ENCODE peak calls at places on chromosomes 7 and 10, in nine cellular contexts. E is lung, S is cardiac muscle cell, A is choroid plexus epithelial cell, D is fibroblast of the aortic adventitia, R is endothelial cell of umbilical vein, Z is ovary, G is left lung, W is epithelial cell of proximal tubule. N is an unnamed sample.

GRCh38 chr10:90399782-90400181 is 458.1 kb downstream of the HTR7 start:
- DNase-seq in S (no peak), G (no peak), Z (no peak), A (no peak), W (no peak), R (no peak), E (no peak), D (no peak), N (no peak)

GRCh38 chr7:141674201-141674671 is 27.7 kb downstream of the DENND11 start:
- DNase-seq in Z (no peak), S (no peak), D (peak), W (peak), E (no peak), R (peak), G (no peak), A (peak), N (peak)

GRCh38 chr7:2621948-2622640 is 9.7 kb upstream of the TTYH3 start:
- DNase-seq in D (no peak), W (no peak), A (peak), E (no peak), Z (no peak), S (peak), G (no peak), R (peak), N (peak)

GRCh38 chr10:77689339-77689738 is 51.7 kb upstream of the KCNMA1 start:
- DNase-seq in Z (no peak), S (no peak), G (no peak), E (no peak), R (no peak), W (no peak), D (no peak), A (no peak), N (no peak)

GRCh38 chr10:6473430-6473829 is 106.6 kb downstream of the PRKCQ start:
- DNase-seq in S (no peak), D (no peak), E (no peak), Z (no peak), G (no peak), R (no peak), W (no peak), A (no peak), N (no peak)

GRCh38 chr7:74028321-74028812 is 394 bp downstream of the ELN start:
- DNase-seq in R (no peak), G (peak), Z (no peak), D (no peak), W (no peak), S (no peak), A (no peak), E (no peak), N (no peak)

GRCh38 chr7:81925530-81925929 is 155.7 kb upstream of the HGF start:
- DNase-seq in G (no peak), A (no peak), S (no peak), R (no peak), W (no peak), D (no peak), Z (no peak), E (no peak), N (no peak)

GRCh38 chr10:12463459-12463838 is 114.1 kb downstream of the CAMK1D start:
- DNase-seq in W (no peak), G (no peak), R (no peak), Z (no peak), D (no peak), S (no peak), A (no peak), E (no peak), N (no peak)

GRCh38 chr10:50937230-50937907 is 51.9 kb upstream of the A1CF start:
- DNase-seq in Z (no peak), G (no peak), A (peak), D (peak), W (no peak), E (no peak), R (peak), S (peak), N (peak)

GRCh38 chr7:151742713-151743480 is 134.0 kb downstream of the PRKAG2 start:
- DNase-seq in R (peak), D (no peak), S (no peak), Z (no peak), G (no peak), E (no peak), A (no peak), W (no peak), N (no peak)

GRCh38 chr10:58152698-58153263 is 114.9 kb downstream of the IPMK start:
- DNase-seq in R (peak), D (peak), W (no peak), G (no peak), Z (peak), E (no peak), A (peak), S (peak), N (peak)

GRCh38 chr7:133053321-133053891 is 28.5 kb downstream of the CHCHD3 start:
- DNase-seq in W (peak), D (peak), E (no peak), Z (no peak), S (no peak), A (peak), G (no peak), R (no peak), N (peak)

GRCh38 chr10:90352288-90352687 is 505.6 kb downstream of the HTR7 start:
- DNase-seq in Z (no peak), D (no peak), R (no peak), S (peak), W (no peak), A (peak), E (no peak), G (no peak), N (peak)

GRCh38 chr7:30466266-30466665 is 12.3 kb downstream of the NOD1 start:
- DNase-seq in S (no peak), W (no peak), E (no peak), R (no peak), D (peak), Z (no peak), G (no peak), A (no peak), N (no peak)
- H3K4me3 ChIP-seq in S (no peak), W (no peak), E (no peak), R (no peak), D (no peak), Z (no peak), G (no peak), A (no peak), N (no peak)

DNA sequence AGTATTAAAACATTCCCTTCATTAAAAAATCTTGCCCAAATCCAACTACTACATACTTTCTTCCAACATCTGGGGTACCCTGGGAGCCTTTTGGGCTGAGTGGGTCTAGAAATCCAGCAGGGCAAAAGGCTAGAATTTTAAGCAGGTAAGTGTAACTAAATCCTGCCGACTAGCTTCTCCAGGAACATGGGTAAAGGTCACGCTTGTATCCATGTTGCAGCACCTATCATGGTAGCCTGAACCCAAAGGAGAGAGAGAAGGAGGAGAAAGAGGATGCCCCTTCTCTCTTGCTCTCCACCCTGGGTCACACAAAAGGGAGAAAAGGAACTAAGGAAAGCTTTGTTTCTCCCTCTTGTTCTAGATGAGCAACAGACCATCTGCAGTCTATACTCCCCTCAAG is 53.3 kb downstream of the ZNF680 start:
- DNase-seq in A (no peak), S (no peak), R (no peak), W (no peak), D (peak), Z (no peak), G (no peak), E (no peak), N (no peak)
- H3K4me3 ChIP-seq in A (no peak), S (no peak), R (no peak), W (no peak), D (no peak), Z (no peak), G (no peak), E (no peak), N (no peak)

GRCh38 chr10:99912057-99912456 is 97.7 kb downstream of the DNMBP start:
- DNase-seq in E (no peak), D (no peak), Z (no peak), G (no peak), S (no peak), A (no peak), R (no peak), W (no peak), N (no peak)

GRCh38 chr10:99913831-99914235 is 95.9 kb downstream of the DNMBP start:
- DNase-seq in S (peak), G (no peak), D (no peak), A (no peak), R (peak), E (no peak), Z (no peak), W (no peak), N (no peak)

GRCh38 chr10:99916776-99917175 is 93.0 kb downstream of the DNMBP start:
- DNase-seq in G (no peak), W (no peak), E (no peak), R (no peak), D (no peak), A (no peak), Z (no peak), S (no peak), N (no peak)

GRCh38 chr10:99915414-99915813 is 94.3 kb downstream of the DNMBP start:
- DNase-seq in W (no peak), Z (no peak), D (no peak), G (no peak), R (no peak), A (no peak), S (no peak), E (no peak), N (no peak)

DNA sequence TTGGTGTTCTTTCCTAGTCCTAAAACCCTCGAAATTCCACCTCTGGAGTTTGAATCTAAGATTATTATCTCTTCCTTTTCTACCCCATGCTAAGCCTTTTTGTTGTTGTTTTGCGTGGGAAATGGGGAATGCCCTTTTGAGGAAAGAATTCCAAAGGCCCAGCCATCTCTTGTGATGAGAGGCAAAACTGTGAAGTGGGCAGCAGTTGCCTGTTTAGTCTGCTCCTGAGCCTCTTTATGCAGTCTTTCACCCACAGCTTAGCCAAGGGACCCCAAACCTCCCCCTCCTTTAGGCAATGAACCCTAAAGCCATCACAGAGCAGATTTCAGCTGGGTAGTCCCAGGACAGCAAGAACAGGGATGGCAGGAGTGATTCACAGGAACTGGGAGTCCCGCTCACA is 95.5 kb downstream of the DNMBP start:
- DNase-seq in Z (no peak), W (no peak), D (no peak), A (no peak), R (peak), E (no peak), S (no peak), G (no peak), N (no peak)
- H3K4me3 ChIP-seq in Z (no peak), W (peak), D (no peak), A (no peak), R (no peak), E (no peak), S (peak), G (no peak), N (no peak)

GRCh38 chr7:128344431-128344774 is 695 bp upstream of the RBM28 start:
- DNase-seq in D (no peak), S (no peak), R (no peak), A (no peak), G (no peak), E (no peak), W (no peak), Z (no peak), N (no peak)
- H3K4me3 ChIP-seq in D (no peak), S (no peak), R (no peak), A (no peak), G (no peak), E (no peak), W (no peak), Z (no peak), N (no peak)

DNA sequence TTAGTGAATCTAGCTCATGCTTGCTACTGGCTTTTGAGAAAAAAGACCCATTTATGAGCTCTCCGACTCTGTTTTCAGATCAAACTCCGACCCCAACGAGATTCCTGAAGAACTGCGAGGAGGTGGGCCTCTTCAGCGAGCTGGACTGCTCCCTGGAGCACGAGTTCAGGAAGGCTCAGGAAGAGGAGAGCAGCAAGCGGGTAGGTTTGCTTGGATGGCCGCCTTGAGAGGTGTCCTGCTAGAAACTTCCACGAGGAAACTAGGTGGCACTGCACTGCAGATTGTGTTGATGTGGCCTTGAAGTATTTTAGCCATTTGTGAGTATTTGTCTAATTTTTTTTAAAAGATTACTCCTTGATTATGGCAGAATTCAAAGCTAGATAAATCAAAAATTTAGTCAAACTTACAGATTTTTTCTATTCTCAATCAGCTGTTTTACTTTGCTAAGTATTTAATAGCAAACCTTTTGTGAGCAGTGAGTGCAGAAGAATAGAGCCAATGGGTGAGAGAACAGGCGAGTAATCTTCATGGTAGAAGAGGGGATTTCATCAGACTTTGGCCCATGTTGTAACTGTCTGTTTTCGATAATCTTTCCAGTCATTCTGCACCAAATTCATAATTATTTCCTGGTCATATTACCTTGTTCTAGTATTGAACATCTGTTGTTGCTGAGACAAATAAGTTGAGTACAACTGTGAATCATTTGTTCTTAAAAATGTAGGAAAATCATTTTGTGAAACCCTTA is 95.4 kb downstream of the CREB5 start:
- DNase-seq in Z (no peak), G (no peak), A (no peak), W (no peak), S (no peak), D (no peak), E (no peak), R (no peak), N (no peak)
- H3K4me3 ChIP-seq in Z (no peak), G (no peak), A (no peak), W (no peak), S (no peak), D (no peak), E (no peak), R (no peak), N (no peak)

DNA sequence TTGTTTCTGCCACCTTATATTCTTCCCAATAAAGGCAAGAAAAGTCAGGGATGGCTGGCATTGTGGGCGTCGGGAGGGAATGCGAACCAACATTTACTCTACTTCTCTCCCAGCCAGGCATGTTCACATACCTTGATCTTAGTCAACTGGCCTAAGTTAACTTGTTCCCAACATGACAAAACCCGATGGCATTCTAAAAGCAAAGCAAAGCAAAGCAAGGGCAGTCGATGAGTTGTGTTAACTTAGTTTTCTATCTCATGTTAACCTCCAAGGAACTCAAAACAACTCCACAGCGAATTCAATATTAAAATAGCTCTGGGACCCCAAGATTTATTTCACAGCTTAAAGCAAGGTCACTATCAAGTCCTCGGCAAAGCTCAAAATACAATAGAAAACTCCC is 1.2 kb upstream of the CCNY start:
- DNase-seq in E (no peak), W (peak), D (no peak), S (no peak), Z (no peak), A (no peak), R (no peak), G (no peak), N (no peak)
- H3K4me3 ChIP-seq in E (peak), W (peak), D (peak), S (peak), Z (peak), A (peak), R (peak), G (peak), N (peak)